ENCODE peak calls at places on chromosomes 2 and 18, in five cellular contexts. R, Q, Z, U and A are unnamed samples.

GRCh38 chr2:109330056-109330455 is 201.1 kb downstream of the SH3RF3 start:
- DNase-seq in R (no peak), Q (no peak), Z (no peak), U (no peak), A (no peak)

GRCh38 chr2:74952575-74952974 is 5.9 kb upstream of the POLE4 start:
- DNase-seq in R (no peak), Q (no peak), Z (no peak), U (no peak), A (no peak)

GRCh38 chr2:231110551-231110950 is 14.3 kb downstream of the HTR2B start:
- DNase-seq in R (no peak), Q (no peak), Z (no peak), U (peak), A (peak)

GRCh38 chr2:24456610-24457556 is 34.2 kb upstream of the NCOA1 start:
- DNase-seq in R (no peak), Q (peak), Z (no peak), U (peak), A (peak)

GRCh38 chr2:207181526-207182274 is 16.0 kb upstream of the KLF7 start:
- DNase-seq in R (no peak), Q (no peak), Z (no peak), U (no peak), A (no peak)

GRCh38 chr2:210859314-210859713 is 302.9 kb downstream of the CPS1 start:
- DNase-seq in R (no peak), Q (no peak), Z (no peak), U (no peak), A (peak)

GRCh38 chr2:233005096-233005495 is 8.0 kb downstream of the NGEF start:
- DNase-seq in R (no peak), Q (no peak), Z (peak), U (no peak), A (no peak)

GRCh38 chr2:1556776-1557466 is 143.7 kb downstream of the TPO start:
- DNase-seq in R (no peak), Q (no peak), Z (peak), U (no peak), A (no peak)

GRCh38 chr2:230124235-230124634 is 55.5 kb upstream of the SLC16A14 start:
- DNase-seq in R (no peak), Q (no peak), Z (no peak), U (peak), A (no peak)

GRCh38 chr18:57397440-57397839 is 37.7 kb upstream of the ONECUT2 start:
- DNase-seq in R (no peak), Q (no peak), Z (no peak), U (no peak), A (peak)

GRCh38 chr2:124921221-124921620 is 896.1 kb downstream of the CNTNAP5 start:
- DNase-seq in R (no peak), Q (no peak), Z (no peak), U (no peak), A (no peak)

GRCh38 chr2:207394812-207395534 is 134.8 kb upstream of the CREB1 start:
- DNase-seq in R (no peak), Q (peak), Z (no peak), U (no peak), A (peak)

GRCh38 chr18:46387426-46388131 is 269.4 kb downstream of the LOXHD1 start:
- DNase-seq in R (no peak), Q (no peak), Z (no peak), U (no peak), A (no peak)

GRCh38 chr18:49639643-49640361 is 77.9 kb downstream of the LIPG start:
- DNase-seq in R (no peak), Q (no peak), Z (peak), U (no peak), A (no peak)

GRCh38 chr2:239832995-239833727 is 192.0 kb downstream of the NDUFA10 start:
- DNase-seq in R (no peak), Q (no peak), Z (peak), U (no peak), A (no peak)

GRCh38 chr2:168439536-168439935 is 16.5 kb upstream of the CERS6 start:
- DNase-seq in R (no peak), Q (no peak), Z (no peak), U (peak), A (peak)

GRCh38 chr2:158781562-158781961 is 13.6 kb upstream of the DAPL1 start:
- DNase-seq in R (no peak), Q (no peak), Z (no peak), U (no peak), A (peak)

GRCh38 chr2:121529439-121530209 is 1.1 kb upstream of the RNU4ATAC start:
- DNase-seq in R (peak), Q (no peak), Z (no peak), U (peak), A (peak)

GRCh38 chr2:26270363-26270762 is 25.6 kb downstream of the HADHB start:
- DNase-seq in R (no peak), Q (no peak), Z (no peak), U (no peak), A (no peak)

GRCh38 chr18:58364867-58365533 is 263.9 kb downstream of the ALPK2 start:
- DNase-seq in R (no peak), Q (no peak), Z (no peak), U (no peak), A (no peak)

GRCh38 chr2:214830794-214831346 is 21.4 kb upstream of the BARD1 start:
- DNase-seq in R (no peak), Q (no peak), Z (no peak), U (peak), A (peak)

GRCh38 chr2:31190188-31190587 is 27.1 kb downstream of the CAPN14 start:
- DNase-seq in R (no peak), Q (no peak), Z (no peak), U (no peak), A (no peak)

GRCh38 chr2:241933175-241933911 is 63.8 kb downstream of the RTP5 start:
- DNase-seq in R (no peak), Q (no peak), Z (no peak), U (no peak), A (no peak)

GRCh38 chr18:65349635-65350034 is 401.2 kb upstream of the CDH7 start:
- DNase-seq in R (no peak), Q (no peak), Z (no peak), U (no peak), A (no peak)

GRCh38 chr18:45312727-45313126 is 302.5 kb upstream of the SLC14A2 start:
- DNase-seq in R (no peak), Q (no peak), Z (no peak), U (no peak), A (no peak)

GRCh38 chr2:1588994-1589611 is 155.2 kb downstream of the PXDN start:
- DNase-seq in R (no peak), Q (no peak), Z (no peak), U (no peak), A (no peak)

GRCh38 chr2:28527196-28527595 is 31.3 kb downstream of the PLB1 start:
- DNase-seq in R (no peak), Q (no peak), Z (no peak), U (no peak), A (no peak)

GRCh38 chr2:206989306-206989705 is 50.0 kb downstream of the CPO start:
- DNase-seq in R (no peak), Q (peak), Z (peak), U (no peak), A (peak)

GRCh38 chr2:219029829-219030165 is 11.5 kb downstream of the CFAP65 start:
- DNase-seq in R (peak), Q (peak), Z (peak), U (peak), A (peak)